ENCODE peak calls at places on chromosomes 16 and 17, in ten cellular contexts. K is stomach, U is Panc1, O is transverse colon, T is GM12878, F is HepG2, X is K562, Y is sigmoid colon, Q is prostate gland, A is suprapubic skin. Z is an unnamed sample. For H3K4me1, the result is how much of the 10 kb centered on the place peaks cover.

GRCh38 chr17:74357466-74357809 is 4.2 kb downstream of the BTBD17 start:
- DNase-seq in Q (no peak), X (no peak), Y (no peak), K (no peak), T (no peak), A (no peak), F (no peak), U (no peak), O (no peak), Z (no peak)

GRCh38 chr16:11356573-11357331 is 11.5 kb downstream of the RMI2 start:
- DNase-seq in K (peak), X (peak), U (no peak), O (peak), F (peak), T (no peak), A (no peak), Y (peak), Q (no peak), Z (peak)

GRCh38 chr17:15031971-15032370 is 233.2 kb downstream of the PMP22 start:
- DNase-seq in X (no peak), K (no peak), T (no peak), U (no peak), Y (no peak), Q (no peak), F (no peak), A (no peak), O (no peak), Z (no peak)

GRCh38 chr16:7398536-7398935 is 65.9 kb downstream of the RBFOX1 start:
- DNase-seq in T (no peak), Q (no peak), X (no peak), Y (no peak), U (no peak), K (no peak), O (no peak), F (no peak), A (no peak), Z (no peak)

GRCh38 chr16:51701025-51701424 is 550.0 kb upstream of the SALL1 start:
- DNase-seq in Y (no peak), T (no peak), O (no peak), F (no peak), A (no peak), K (no peak), U (no peak), X (no peak), Q (no peak), Z (no peak)

GRCh38 chr17:5516060-5516792 is 29.9 kb downstream of the MIS12 start:
- DNase-seq in T (no peak), O (no peak), A (no peak), Q (no peak), X (peak), U (peak), F (peak), K (no peak), Y (no peak), Z (no peak)

GRCh38 chr17:5526821-5527598 is 40.6 kb downstream of the MIS12 start:
- DNase-seq in F (peak), U (peak), T (no peak), Q (peak), A (no peak), X (peak), Y (peak), K (no peak), O (peak), Z (no peak)

GRCh38 chr17:32226881-32227280 is 38.8 kb upstream of the RHBDL3 start:
- DNase-seq in F (no peak), K (no peak), Q (no peak), X (no peak), U (no peak), T (no peak), Y (no peak), O (no peak), A (no peak), Z (no peak)

GRCh38 chr17:81986606-81987005 is 9.2 kb downstream of the ASPSCR1 start:
- DNase-seq in K (no peak), A (no peak), O (no peak), F (no peak), T (no peak), U (no peak), X (no peak), Q (no peak), Y (no peak), Z (no peak)

GRCh38 chr16:16143038-16143763 is 80.1 kb downstream of the ABCC6 start:
- DNase-seq in F (peak), Y (no peak), T (no peak), K (no peak), Q (no peak), A (no peak), U (no peak), X (peak), O (no peak), Z (no peak)

GRCh38 chr17:8397636-8398035 is at the start of gene RNF222:
- DNase-seq in Q (no peak), O (no peak), F (no peak), T (no peak), U (no peak), X (no peak), Y (no peak), K (no peak), A (no peak), Z (peak)

GRCh38 chr17:7842950-7843535 is 9.0 kb downstream of the KDM6B start:
- DNase-seq in U (no peak), X (no peak), A (peak), Q (peak), O (peak), Y (peak), T (no peak), K (peak), F (peak), Z (peak)

GRCh38 chr17:40956401-40957254 is 10.1 kb downstream of the KRT39 start:
- DNase-seq in U (no peak), F (peak), O (no peak), X (no peak), Q (no peak), T (no peak), Y (no peak), K (no peak), A (no peak), Z (no peak)

GRCh38 chr17:65785109-65785508 is 223.7 kb upstream of the AXIN2 start:
- DNase-seq in Y (no peak), T (no peak), F (peak), A (no peak), K (no peak), X (no peak), Q (peak), U (peak), O (no peak), Z (no peak)

GRCh38 chr16:12869681-12870427 is 31.5 kb upstream of the SHISA9 start:
- DNase-seq in Y (no peak), Q (no peak), U (no peak), X (no peak), K (no peak), T (no peak), A (no peak), O (no peak), F (no peak), Z (no peak)

GRCh38 chr17:74859439-74860228 is at the start of gene GRIN2C:
- DNase-seq in F (no peak), A (no peak), O (no peak), T (no peak), K (no peak), Y (no peak), X (peak), U (no peak), Q (no peak), Z (no peak)

GRCh38 chr16:19102187-19102872 is 11.4 kb upstream of the ITPRIPL2 start:
- DNase-seq in F (no peak), Y (no peak), T (no peak), Q (no peak), O (no peak), K (no peak), U (no peak), X (no peak), A (no peak), Z (no peak)

GRCh38 chr17:1714488-1714979 is 4.4 kb upstream of the TLCD2 start:
- DNase-seq in Q (peak), U (no peak), T (no peak), O (peak), F (peak), A (peak), K (peak), Y (peak), X (peak), Z (peak)

DNA sequence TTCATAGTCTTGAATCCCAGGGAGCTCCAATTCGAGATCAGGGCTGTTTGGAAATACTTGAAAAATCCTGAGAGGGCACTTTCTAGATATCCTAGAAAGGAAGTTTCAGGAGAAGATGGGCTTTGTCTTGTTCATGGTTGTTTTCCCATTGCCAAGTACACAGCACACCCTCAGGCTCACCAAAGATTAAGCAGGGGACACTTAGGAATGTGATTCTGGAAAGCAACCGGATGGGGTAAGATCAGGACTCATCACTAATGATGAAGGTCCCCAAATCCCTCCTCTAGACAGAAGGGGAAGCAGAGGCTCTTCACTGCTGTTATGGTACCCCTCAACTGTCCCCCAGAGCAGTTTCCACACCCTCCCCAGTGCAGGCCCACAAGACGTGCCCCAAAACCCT is 40.7 kb downstream of the VAC14 start:
- DNase-seq in K (no peak), O (no peak), Y (no peak), F (no peak), T (no peak), Q (no peak), A (no peak), X (no peak), U (no peak), Z (no peak)
- H3K4me1 ChIP-seq in K (under half), O (under half), Y (under half), F (under half), T (under half), Q (under half), A (under half), X (under half), U (under half), Z (under half)

DNA sequence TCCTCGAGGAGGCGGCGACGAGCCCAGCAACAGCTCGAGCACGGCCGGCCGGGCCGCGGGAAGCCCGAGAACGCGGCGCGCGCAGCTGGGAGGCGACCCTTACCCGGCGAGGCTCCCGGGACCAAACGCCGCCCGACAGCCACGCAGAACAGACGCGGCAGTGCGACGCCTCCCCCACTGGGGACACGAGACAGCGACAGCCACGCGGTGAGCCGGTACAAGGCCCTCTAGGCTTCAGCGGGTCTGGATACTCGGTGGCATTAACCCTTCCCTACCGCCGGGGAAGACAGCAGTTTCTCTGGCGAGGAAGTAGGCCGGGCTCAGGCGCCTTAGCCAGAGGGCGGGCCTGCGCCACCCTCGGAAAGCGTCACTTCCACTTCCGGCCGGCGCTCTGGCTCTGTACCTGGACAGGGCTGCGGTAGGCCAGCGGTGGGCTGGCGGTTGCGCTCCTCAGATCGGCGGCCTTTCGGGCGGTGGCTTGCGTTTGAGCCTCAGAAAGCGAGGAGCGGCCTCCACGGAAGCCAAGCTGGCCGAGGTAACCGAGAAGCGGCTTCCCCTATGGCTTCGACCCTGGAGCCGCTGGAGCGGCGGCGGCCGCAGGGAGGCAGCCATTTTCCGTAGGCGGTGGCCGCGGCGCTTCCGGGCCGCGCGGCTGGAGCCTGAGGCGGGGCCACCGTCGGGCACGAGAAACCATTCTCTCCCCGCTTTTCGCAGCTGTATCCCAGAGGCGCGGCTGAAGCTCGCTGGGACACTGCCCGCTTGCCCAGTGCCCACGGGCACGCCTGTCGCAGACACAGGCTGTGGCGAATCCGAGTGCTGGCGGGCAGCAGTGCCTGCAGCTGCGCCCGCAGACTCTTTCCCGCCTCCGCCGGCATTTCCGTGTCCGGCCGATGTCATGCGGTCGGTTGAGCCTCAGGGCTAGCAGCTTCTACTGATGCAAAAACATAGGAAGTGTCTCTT is at the start of the genes TIGD7 and ZNF75A:
- DNase-seq in O (peak), A (peak), U (peak), X (peak), Y (peak), K (peak), T (peak), Q (peak), F (no peak), Z (peak)
- TF ChIP-seq CTCF in O (peak), A (no peak), U (no peak), X (peak), Y (peak), K (no peak), T (peak), Q (peak), F (no peak), Z (peak)

GRCh38 chr16:228917-229730 is at the start of gene LUC7L:
- DNase-seq in O (peak), A (peak), F (peak), Q (peak), K (peak), X (peak), Y (peak), T (peak), U (peak), Z (peak)
- TF ChIP-seq POLR2AphosphoS5 in O (peak), A (peak), F (peak), Q (peak), K (peak), X (peak), Y (peak), T (peak), U (peak), Z (peak)

GRCh38 chr17:76260669-76261068 is 4.5 kb upstream of the UBALD2 start:
- DNase-seq in T (no peak), X (no peak), A (no peak), Y (no peak), F (no peak), U (no peak), O (no peak), Q (no peak), K (no peak), Z (no peak)
- H3K4me1 ChIP-seq in T (under half), X (under half), A (half or more), Y (under half), F (half or more), U (under half), O (half or more), Q (under half), K (half or more), Z (under half)

DNA sequence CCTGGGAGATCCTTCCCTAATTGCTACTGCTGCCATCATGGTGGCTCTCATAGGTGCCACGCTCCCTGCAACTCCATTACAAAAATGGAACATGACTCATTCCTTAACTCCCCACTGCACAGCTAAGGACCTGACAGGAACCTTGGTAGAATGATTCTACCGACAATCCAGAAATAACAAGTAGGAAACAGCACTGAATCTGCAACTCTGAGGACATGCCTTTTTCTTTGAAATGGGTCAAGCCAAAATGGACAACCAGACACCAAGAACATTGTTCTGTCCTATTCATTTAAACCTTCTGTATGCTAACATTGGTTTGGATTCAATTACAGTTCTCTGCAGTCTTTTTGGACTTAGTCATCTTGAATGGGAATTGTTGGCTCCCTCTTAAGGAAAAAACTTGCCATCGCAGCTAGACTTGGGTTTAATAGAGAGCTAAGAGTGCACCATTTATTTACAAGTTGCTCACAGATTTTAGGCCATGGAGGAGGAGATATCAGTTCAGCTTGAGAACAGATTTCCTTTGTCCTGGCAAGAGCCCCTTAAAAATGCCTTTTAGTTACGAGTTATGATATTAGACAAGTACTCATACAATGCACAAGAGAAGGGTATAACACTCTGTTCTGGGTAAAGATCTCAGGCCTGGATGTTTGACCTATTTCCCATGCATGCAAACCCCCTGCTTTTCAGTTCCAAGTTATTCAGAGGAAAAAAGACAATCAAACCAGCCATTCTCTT is 20.9 kb upstream of the NSRP1 start:
- DNase-seq in A (no peak), K (no peak), Y (no peak), O (no peak), T (peak), F (peak), Q (no peak), U (peak), X (peak), Z (no peak)
- TF ChIP-seq CTCF in A (no peak), K (peak), Y (peak), O (peak), T (peak), F (peak), Q (no peak), U (peak), X (peak), Z (no peak)

DNA sequence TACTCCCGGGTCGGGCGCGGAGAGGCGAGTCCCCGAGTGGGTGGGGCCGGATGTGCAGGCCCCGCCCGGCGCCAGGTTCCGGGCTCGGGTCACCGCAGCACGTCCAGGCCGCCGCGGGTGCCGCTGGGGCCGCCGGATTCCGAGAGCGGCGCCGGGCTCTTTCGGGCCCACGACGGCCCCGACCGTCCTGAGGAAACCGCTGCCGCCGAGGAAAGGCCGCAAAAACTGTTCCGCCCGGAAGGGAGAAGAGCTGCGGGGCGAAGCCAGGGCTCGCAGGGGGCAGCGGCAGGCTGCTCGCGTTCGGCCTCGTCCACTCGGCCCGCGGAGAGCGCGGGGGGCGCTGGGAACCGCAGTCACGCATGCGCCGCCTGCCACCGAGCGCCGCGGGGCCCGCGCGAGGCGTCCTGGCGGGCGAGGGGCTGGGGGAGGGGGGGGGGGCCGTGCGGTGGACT is at the start of gene ZKSCAN2:
- DNase-seq in X (peak), A (peak), F (peak), U (peak), T (peak), O (peak), K (peak), Y (peak), Q (peak), Z (peak)
- TF ChIP-seq POLR2AphosphoS5 in X (peak), A (no peak), F (peak), U (peak), T (peak), O (no peak), K (peak), Y (peak), Q (no peak), Z (peak)

GRCh38 chr16:87957296-87958069 is 6.2 kb downstream of the BANP start:
- DNase-seq in A (no peak), X (no peak), Q (no peak), F (no peak), U (no peak), K (no peak), T (no peak), O (no peak), Y (no peak), Z (no peak)

GRCh38 chr16:87955302-87956168 is 4.3 kb downstream of the BANP start:
- DNase-seq in U (no peak), T (no peak), X (no peak), Q (no peak), F (no peak), O (no peak), Y (no peak), A (no peak), K (no peak), Z (no peak)

GRCh38 chr16:87958632-87959031 is 7.4 kb downstream of the BANP start:
- DNase-seq in A (no peak), U (no peak), Q (no peak), T (no peak), K (no peak), F (no peak), O (no peak), Y (no peak), X (no peak), Z (no peak)

GRCh38 chr16:87956169-87956770 is 5.0 kb downstream of the BANP start:
- DNase-seq in Q (no peak), F (no peak), T (peak), A (no peak), O (peak), X (peak), Y (no peak), U (no peak), K (no peak), Z (peak)

DNA sequence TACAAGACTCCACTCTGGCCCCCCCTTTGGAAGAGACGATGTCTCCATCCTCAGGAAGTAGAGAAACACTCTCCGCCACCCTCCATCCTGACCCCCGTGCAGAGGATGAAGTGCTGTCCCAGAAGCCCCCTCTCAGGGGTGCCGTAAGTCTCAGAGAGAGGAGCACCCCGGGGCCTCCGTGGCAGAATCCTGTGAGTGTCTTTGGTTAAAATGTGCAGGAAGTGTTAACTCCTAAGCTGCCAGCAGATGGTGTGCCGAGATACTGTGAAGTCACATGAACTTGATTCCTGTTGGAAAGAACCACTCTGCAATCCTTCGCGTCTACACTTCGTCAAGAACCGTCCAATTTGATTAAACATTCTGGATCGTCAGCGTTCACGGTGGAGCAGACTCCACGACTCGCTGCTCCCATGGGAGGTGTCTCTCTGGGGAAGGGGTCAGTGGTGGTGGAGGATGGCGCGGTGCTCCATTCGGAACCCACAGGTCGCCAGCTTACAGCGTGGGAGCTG is 5.6 kb downstream of the BANP start:
- DNase-seq in Y (no peak), K (no peak), T (no peak), O (no peak), F (peak), U (no peak), A (no peak), X (peak), Q (no peak), Z (no peak)
- H3K4me1 ChIP-seq in Y (under half), K (under half), T (under half), O (under half), F (half or more), U (under half), A (under half), X (half or more), Q (under half), Z (half or more)

GRCh38 chr17:72717276-72717675 is 375.2 kb downstream of the SLC39A11 start:
- DNase-seq in O (no peak), U (no peak), Q (no peak), Y (no peak), K (no peak), X (no peak), T (no peak), F (no peak), A (no peak), Z (no peak)

GRCh38 chr17:72719206-72719581 is 373.3 kb downstream of the SLC39A11 start:
- DNase-seq in T (no peak), Q (no peak), X (no peak), O (no peak), A (no peak), K (no peak), F (no peak), U (no peak), Y (no peak), Z (no peak)

GRCh38 chr17:72717676-72718075 is 374.8 kb downstream of the SLC39A11 start:
- DNase-seq in F (no peak), T (no peak), U (no peak), A (no peak), X (no peak), Q (no peak), K (no peak), Y (no peak), O (no peak), Z (no peak)

GRCh38 chr17:72720494-72720825 is 372.0 kb downstream of the SLC39A11 start:
- DNase-seq in X (no peak), O (no peak), K (no peak), F (no peak), Q (no peak), U (no peak), Y (no peak), A (no peak), T (no peak), Z (no peak)

GRCh38 chr17:72719582-72720493 is 372.6 kb downstream of the SLC39A11 start:
- DNase-seq in A (no peak), K (no peak), U (no peak), X (no peak), T (no peak), Q (no peak), O (peak), F (no peak), Y (no peak), Z (peak)
- TF ChIP-seq CTCF in A (no peak), K (no peak), U (no peak), X (no peak), T (no peak), Q (no peak), O (no peak), F (no peak), Y (no peak), Z (no peak)